ENCODE peak calls at places on chromosomes 16 and 17, in six cellular contexts. M is MM.1S; J is CD8-positive, alpha-beta memory T cell; S is SJCRH30; K is stomach; Q is CD4-positive, alpha-beta memory T cell. G is an unnamed sample.

GRCh38 chr17:70137451-70138230 is 31.7 kb upstream of the KCNJ2 start:
- DNase-seq in J (no peak), S (peak), Q (no peak), M (peak), K (no peak), G (no peak)

GRCh38 chr17:79993390-79994221 is 42.1 kb downstream of the TBC1D16 start:
- DNase-seq in M (peak), S (peak), K (peak), Q (no peak), J (no peak), G (peak)

GRCh38 chr16:1991588-1992474 is 2.1 kb downstream of the SYNGR3 start:
- DNase-seq in K (peak), Q (peak), J (peak), M (peak), S (no peak), G (no peak)

GRCh38 chr17:51231999-51232398 is 27.9 kb downstream of the MBTD1 start:
- DNase-seq in M (no peak), S (no peak), K (no peak), Q (no peak), J (no peak), G (no peak)

GRCh38 chr16:50616883-50617629 is 64.1 kb downstream of the SNX20 start:
- DNase-seq in J (no peak), K (peak), M (no peak), Q (no peak), S (no peak), G (no peak)

GRCh38 chr16:69037373-69038160 is 67.9 kb upstream of the HAS3 start:
- DNase-seq in M (no peak), J (no peak), K (peak), S (no peak), Q (no peak), G (no peak)

GRCh38 chr17:57697891-57698708 is 47.0 kb downstream of the CCDC182 start:
- DNase-seq in K (no peak), J (no peak), S (no peak), M (no peak), Q (no peak), G (no peak)

GRCh38 chr17:66975614-66976378 is 11.3 kb downstream of the CACNG4 start:
- DNase-seq in S (peak), Q (no peak), M (no peak), J (no peak), K (peak), G (peak)

GRCh38 chr16:8923199-8923598 is 40.5 kb downstream of the USP7 start:
- DNase-seq in S (peak), K (no peak), Q (no peak), M (no peak), J (no peak), G (no peak)

GRCh38 chr16:23896832-23897821 is 61.3 kb downstream of the PRKCB start:
- DNase-seq in Q (peak), S (no peak), J (no peak), K (no peak), M (no peak), G (no peak)

GRCh38 chr16:75080205-75081029 is 36.2 kb downstream of the LDHD start:
- DNase-seq in K (no peak), J (no peak), M (no peak), Q (no peak), S (no peak), G (no peak)

GRCh38 chr17:49997256-49997735 is 2.3 kb upstream of the DLX3 start:
- DNase-seq in Q (no peak), S (no peak), J (no peak), M (no peak), K (no peak), G (no peak)

GRCh38 chr16:13957197-13958078 is 37.5 kb downstream of the ERCC4 start:
- DNase-seq in K (peak), M (peak), S (peak), Q (no peak), J (no peak), G (no peak)

GRCh38 chr16:3068486-3068885 is 3.0 kb downstream of the IL32 start:
- DNase-seq in K (no peak), J (no peak), M (no peak), S (no peak), Q (no peak), G (no peak)

GRCh38 chr16:3065742-3066439 is 451 bp downstream of the IL32 start:
- DNase-seq in K (no peak), Q (no peak), M (no peak), J (no peak), S (peak), G (no peak)

GRCh38 chr16:3065069-3065741 is at the start of gene IL32:
- DNase-seq in K (peak), Q (peak), M (no peak), S (peak), J (peak), G (no peak)

GRCh38 chr16:3067929-3068288 is 2.5 kb downstream of the IL32 start:
- DNase-seq in Q (peak), J (no peak), K (no peak), S (no peak), M (no peak), G (no peak)

DNA sequence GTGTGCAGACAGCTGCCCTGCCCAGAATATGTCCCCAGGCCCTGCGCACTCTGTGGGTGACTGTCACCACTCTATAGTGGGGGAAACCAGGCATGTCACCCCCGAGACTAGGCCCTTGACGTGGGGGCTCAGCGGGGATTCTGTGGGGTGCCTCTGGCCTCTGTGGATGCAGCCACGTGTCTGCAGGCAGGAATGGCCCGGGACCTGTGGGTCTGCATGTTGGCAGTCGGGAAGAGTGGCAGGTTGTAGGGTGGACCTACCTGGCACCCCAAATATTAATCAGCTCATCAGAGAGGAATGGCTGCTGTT is 954 bp downstream of the IL32 start:
- DNase-seq in K (no peak), S (no peak), J (no peak), Q (no peak), M (no peak), G (no peak)
- H3K4me3 ChIP-seq in K (peak), S (peak), J (peak), Q (peak), M (no peak), G (no peak)

DNA sequence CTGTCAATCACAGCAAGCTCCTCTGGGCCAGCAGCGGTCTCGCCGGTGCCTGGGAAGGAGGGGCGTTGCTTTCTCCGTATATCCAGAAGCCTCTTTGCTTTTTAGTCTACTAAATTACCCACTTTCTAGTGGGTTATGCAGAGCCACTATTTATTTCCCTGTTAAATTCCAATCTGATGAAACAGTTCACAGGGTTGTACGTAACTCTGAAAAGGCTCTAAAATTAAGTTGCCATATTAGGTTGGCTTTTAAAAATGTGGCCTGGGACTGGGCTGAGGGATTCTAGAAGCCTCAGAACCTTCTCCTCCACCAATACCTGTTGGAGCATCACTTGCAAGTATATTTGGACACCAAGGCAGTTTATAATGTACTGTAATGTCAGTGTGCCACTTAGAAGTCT is 27.2 kb downstream of the MARCHF10 start:
- DNase-seq in S (no peak), K (no peak), J (no peak), M (no peak), Q (no peak), G (no peak)
- H3K27ac ChIP-seq in S (no peak), K (no peak), J (no peak), M (no peak), Q (no peak), G (no peak)

DNA sequence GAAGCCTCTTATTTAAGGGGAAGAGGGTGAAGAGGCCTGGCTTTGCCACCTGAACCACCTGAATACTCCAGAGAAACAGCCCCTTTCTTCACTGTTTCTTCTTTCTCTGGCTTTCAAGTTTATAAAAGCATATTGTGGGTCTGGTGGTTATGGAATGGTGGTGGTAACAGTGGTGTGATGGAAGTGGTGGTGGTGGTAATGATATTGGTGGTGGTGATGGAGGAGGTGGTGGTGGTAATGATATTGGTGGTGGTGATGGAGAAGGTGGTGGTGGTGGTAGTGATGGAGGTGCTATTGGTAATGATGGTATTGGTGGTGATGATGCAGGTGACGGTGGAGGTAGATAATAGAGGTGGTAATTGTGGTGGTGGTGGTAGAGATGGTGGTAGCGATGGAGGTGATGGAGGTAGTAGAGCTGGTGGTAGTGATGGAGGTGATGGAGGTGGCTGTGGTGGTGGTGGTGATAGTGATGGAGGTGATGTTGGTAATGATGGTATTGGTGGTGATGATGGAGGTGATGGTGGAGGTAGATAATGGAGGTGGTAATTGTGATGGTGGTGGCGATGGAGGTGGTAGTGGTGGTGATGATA is 14.1 kb upstream of the C1QL1 start:
- DNase-seq in J (no peak), M (no peak), S (no peak), K (no peak), Q (no peak), G (no peak)
- H3K4me3 ChIP-seq in J (no peak), M (no peak), S (no peak), K (no peak), Q (no peak), G (no peak)

DNA sequence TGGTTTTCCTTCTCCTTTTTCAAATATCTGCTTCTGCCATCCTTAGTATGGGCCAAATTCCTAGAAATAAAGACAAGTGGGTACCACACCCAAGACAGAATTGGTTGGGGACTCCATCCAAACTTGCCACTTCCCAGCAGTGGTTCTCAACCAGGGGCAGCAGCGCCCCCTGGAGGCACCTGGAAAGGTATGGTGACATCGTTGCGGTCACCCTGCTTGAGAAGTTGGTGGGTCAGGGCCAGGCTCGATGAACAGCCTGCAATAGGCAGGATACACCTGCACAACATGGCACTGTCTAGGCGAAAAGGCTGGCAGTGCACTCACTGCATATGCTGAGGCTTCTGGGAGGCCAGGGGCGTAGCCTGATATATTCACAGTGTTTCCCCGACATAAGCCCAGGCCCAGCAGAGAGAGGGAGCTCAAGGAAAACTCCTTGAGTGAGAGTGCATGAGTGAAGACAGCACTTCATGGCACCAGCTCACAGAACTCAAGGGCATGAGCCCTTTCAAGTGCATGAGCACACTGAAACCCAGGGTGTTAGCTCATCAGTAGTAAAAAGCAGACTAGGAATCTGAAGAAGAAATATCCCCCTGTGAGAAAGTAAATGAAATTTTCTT is 57.7 kb downstream of the CMC2 start:
- DNase-seq in J (no peak), M (no peak), Q (no peak), K (no peak), S (peak), G (peak)
- H3K27ac ChIP-seq in J (no peak), M (no peak), Q (no peak), K (no peak), S (no peak), G (no peak)

GRCh38 chr16:3858809-3859208 is 21.7 kb downstream of the CREBBP start:
- DNase-seq in J (no peak), Q (no peak), S (no peak), K (no peak), M (no peak), G (no peak)

GRCh38 chr16:3854740-3855139 is 25.8 kb downstream of the CREBBP start:
- DNase-seq in K (no peak), J (no peak), M (no peak), Q (no peak), S (no peak), G (no peak)

GRCh38 chr16:3857189-3858013 is 23.1 kb downstream of the CREBBP start:
- DNase-seq in J (no peak), S (no peak), M (peak), Q (no peak), K (no peak), G (no peak)

GRCh38 chr16:3856367-3857141 is 24.0 kb downstream of the CREBBP start:
- DNase-seq in S (peak), Q (no peak), K (no peak), J (no peak), M (no peak), G (no peak)

DNA sequence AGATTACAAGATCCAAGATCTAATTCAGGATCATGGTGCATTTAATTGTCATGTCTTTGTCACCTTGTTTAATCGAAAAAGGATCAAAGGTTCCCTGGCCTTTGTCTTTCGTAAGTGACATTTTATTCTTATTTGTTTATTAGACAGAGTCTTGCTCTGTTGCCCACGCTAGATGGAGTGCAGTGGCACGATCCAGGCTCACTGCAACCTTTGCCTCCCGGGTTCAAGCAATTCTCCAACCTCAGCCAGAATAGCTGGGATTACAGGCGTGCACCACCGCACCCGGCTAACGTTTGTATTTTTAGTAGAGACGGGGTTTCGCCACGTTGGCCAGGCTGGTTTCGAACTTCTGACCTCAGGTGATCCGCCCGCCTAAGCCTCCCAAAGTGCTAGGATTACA is 25.4 kb downstream of the CREBBP start:
- DNase-seq in K (no peak), Q (no peak), J (no peak), S (no peak), M (no peak), G (no peak)
- H3K4me3 ChIP-seq in K (no peak), Q (no peak), J (no peak), S (no peak), M (no peak), G (no peak)

GRCh38 chr16:57165923-57166322 is 19.9 kb downstream of the PSME3IP1 start:
- DNase-seq in J (no peak), M (no peak), S (no peak), K (no peak), Q (no peak), G (no peak)

GRCh38 chr16:57169327-57169726 is 16.5 kb downstream of the PSME3IP1 start:
- DNase-seq in Q (no peak), J (no peak), M (no peak), K (no peak), S (peak), G (no peak)

GRCh38 chr16:57167537-57167936 is 18.3 kb downstream of the PSME3IP1 start:
- DNase-seq in Q (no peak), S (no peak), J (no peak), K (no peak), M (no peak), G (no peak)

GRCh38 chr16:57166951-57167350 is 18.9 kb downstream of the PSME3IP1 start:
- DNase-seq in K (no peak), M (no peak), J (no peak), Q (no peak), S (no peak), G (no peak)

DNA sequence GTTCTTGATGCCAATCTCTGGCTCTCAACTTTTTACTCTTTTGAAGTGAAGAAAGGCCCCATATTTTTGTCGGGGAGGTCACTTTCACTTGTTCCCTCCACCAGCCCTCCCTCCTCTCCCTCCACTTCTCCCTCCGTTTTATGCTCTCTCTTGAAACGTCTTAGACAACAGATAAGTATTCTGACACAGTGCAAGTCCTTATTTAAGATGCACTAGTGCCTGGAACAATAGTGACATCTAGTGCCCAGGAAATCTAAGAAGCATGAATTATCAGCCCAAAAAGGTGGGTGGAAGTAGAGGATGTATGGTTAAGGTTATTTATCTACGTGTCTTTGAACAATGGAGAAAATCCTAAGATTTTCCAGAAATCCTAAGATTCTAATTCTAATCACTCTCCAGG is 17.9 kb downstream of the PSME3IP1 start:
- DNase-seq in Q (peak), S (peak), M (peak), J (no peak), K (no peak), G (no peak)
- H3K27ac ChIP-seq in Q (no peak), S (no peak), M (no peak), J (no peak), K (no peak), G (no peak)

G was measured in WERI-Rb-1.